ENCODE peak calls at places on chromosomes 2 and 18, in four cellular contexts. One of them, this sample, is unnamed.

GRCh38 chr2:31136732-31137131 is 1.5 kb downstream of the GALNT14 start:
- DNase-seq in CD8-positive, alpha-beta memory T cell: no peak
- DNase-seq in tibial nerve: no peak
- DNase-seq in endothelial cell of umbilical vein: no peak
- DNase-seq in this sample: no peak

GRCh38 chr18:48408727-48409590 is at the start of gene ZBTB7C:
- DNase-seq in tibial nerve: no peak
- DNase-seq in CD8-positive, alpha-beta memory T cell: no peak
- DNase-seq in endothelial cell of umbilical vein: peak; percentile 3
- DNase-seq in this sample: no peak

GRCh38 chr2:85961053-85961452 is 72.3 kb upstream of the ST3GAL5 start:
- DNase-seq in CD8-positive, alpha-beta memory T cell: no peak
- DNase-seq in tibial nerve: no peak
- DNase-seq in endothelial cell of umbilical vein: no peak
- DNase-seq in this sample: no peak

GRCh38 chr2:234099266-234099665 is 48.8 kb downstream of the SPP2 start:
- DNase-seq in CD8-positive, alpha-beta memory T cell: no peak
- DNase-seq in tibial nerve: no peak
- DNase-seq in endothelial cell of umbilical vein: no peak
- DNase-seq in this sample: no peak

GRCh38 chr2:181185428-181185827 is 205.0 kb downstream of the UBE2E3 start:
- DNase-seq in CD8-positive, alpha-beta memory T cell: no peak
- DNase-seq in endothelial cell of umbilical vein: no peak
- DNase-seq in tibial nerve: no peak
- DNase-seq in this sample: no peak

GRCh38 chr2:222707689-222708273 is 36.3 kb downstream of the MOGAT1 start:
- DNase-seq in tibial nerve: no peak
- DNase-seq in CD8-positive, alpha-beta memory T cell: no peak
- DNase-seq in endothelial cell of umbilical vein: peak; percentile 32
- DNase-seq in this sample: no peak

GRCh38 chr18:75212626-75213110 is 2.1 kb downstream of the TSHZ1 start:
- DNase-seq in endothelial cell of umbilical vein: peak; percentile 37
- DNase-seq in CD8-positive, alpha-beta memory T cell: no peak
- DNase-seq in tibial nerve: no peak
- DNase-seq in this sample: no peak

GRCh38 chr2:205570641-205571040 is 111.7 kb upstream of the NRP2 start:
- DNase-seq in CD8-positive, alpha-beta memory T cell: no peak
- DNase-seq in endothelial cell of umbilical vein: no peak
- DNase-seq in tibial nerve: no peak
- DNase-seq in this sample: no peak

DNA sequence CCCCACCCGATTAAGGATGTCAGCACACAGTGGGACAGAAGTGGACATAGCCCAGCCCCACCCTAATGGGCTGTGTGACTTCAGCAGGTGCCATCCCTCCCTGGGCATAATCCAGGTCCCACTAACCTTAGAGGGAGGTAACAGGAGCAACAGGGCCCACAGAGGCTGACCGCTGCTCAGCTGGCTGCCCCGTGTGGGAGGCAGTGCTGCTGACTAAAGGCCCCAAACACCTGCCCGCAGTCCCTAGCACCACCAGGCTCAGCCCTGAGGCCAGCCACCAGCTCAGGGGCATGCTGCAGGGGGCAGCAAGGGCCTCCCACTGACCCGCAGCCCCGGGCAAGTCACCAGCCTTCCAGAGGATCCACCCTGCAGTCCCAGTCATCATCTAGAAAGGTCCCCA is 14.6 kb downstream of the BIN1 start:
- DNase-seq in tibial nerve: no peak
- DNase-seq in endothelial cell of umbilical vein: no peak
- DNase-seq in CD8-positive, alpha-beta memory T cell: no peak
- DNase-seq in this sample: no peak
- H3K4me1 ChIP-seq in tibial nerve: peaks cover 2% of the 10 kb centered on the region
- H3K4me1 ChIP-seq in endothelial cell of umbilical vein: peaks cover 17% of the 10 kb centered on the region
- H3K4me1 ChIP-seq in CD8-positive, alpha-beta memory T cell: no peaks in the 10 kb centered on the region
- H3K4me1 ChIP-seq in this sample: peaks cover 35% of the 10 kb centered on the region

GRCh38 chr18:62531931-62532330 is 9.1 kb downstream of the ZCCHC2 start:
- DNase-seq in endothelial cell of umbilical vein: no peak
- DNase-seq in tibial nerve: no peak
- DNase-seq in CD8-positive, alpha-beta memory T cell: no peak
- DNase-seq in this sample: no peak
- H3K4me1 ChIP-seq in endothelial cell of umbilical vein: peaks cover 34% of the 10 kb centered on the region
- H3K4me1 ChIP-seq in tibial nerve: no peaks in the 10 kb centered on the region
- H3K4me1 ChIP-seq in CD8-positive, alpha-beta memory T cell: peaks cover 37% of the 10 kb centered on the region
- H3K4me1 ChIP-seq in this sample: peaks cover 42% of the 10 kb centered on the region

DNA sequence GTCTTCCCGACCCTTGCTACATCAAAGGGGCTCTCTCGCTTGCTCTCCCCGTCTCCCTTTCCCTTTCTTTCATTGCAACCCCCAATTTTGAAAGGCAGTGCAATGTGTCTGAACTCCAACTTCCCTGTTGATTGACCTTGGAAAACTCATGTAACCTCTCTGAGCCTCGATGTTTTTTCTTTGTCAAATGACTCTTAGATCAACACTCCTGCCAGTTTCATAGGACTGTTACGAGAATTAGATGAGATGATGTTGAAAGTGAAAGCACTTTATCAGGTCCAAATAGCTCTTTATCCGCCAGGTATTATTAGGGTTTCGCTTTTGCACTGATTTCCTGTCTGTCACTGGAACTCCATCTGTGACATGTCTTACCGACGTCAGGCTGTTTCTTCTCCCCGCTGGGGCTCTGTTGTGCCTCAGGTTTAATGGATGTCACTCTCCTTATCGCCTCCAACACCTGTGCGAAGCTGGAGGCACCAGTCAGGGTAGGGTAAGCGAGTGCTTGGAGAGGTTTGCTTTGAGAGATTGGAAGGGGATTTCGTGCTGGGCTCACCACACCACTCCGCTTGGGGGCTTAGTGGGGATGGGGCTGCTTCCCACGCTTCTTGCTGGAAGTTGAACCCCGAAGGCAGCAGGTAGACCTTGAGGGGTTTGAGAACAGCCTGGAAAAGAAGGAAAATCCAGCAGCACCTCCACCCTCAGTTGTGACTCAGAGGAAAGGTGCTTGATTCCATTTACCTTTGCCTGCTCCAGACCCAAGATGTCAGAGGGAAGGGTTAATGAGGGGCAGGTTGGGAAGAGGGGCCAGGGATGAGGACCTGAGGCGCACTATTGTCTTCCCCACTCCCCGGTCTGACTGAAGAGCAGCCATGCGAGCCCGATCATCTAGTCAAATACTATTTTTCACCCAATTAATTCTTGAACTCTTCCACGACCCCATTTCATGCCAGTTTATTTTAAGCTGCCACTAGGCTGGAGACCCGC is 4.3 kb downstream of the GAD1 start:
- DNase-seq in endothelial cell of umbilical vein: no peak
- DNase-seq in CD8-positive, alpha-beta memory T cell: no peak
- DNase-seq in tibial nerve: no peak
- DNase-seq in this sample: no peak
- H3K4me1 ChIP-seq in endothelial cell of umbilical vein: peaks cover 18% of the 10 kb centered on the region
- H3K4me1 ChIP-seq in CD8-positive, alpha-beta memory T cell: peaks cover 66% of the 10 kb centered on the region
- H3K4me1 ChIP-seq in tibial nerve: no peaks in the 10 kb centered on the region
- H3K4me1 ChIP-seq in this sample: peaks cover 73% of the 10 kb centered on the region

GRCh38 chr2:63050186-63050915 is at the start of gene OTX1:
- DNase-seq in CD8-positive, alpha-beta memory T cell: no peak
- DNase-seq in tibial nerve: no peak
- DNase-seq in endothelial cell of umbilical vein: peak; percentile 39
- DNase-seq in this sample: no peak
- H3K4me1 ChIP-seq in CD8-positive, alpha-beta memory T cell: peaks cover 32% of the 10 kb centered on the region
- H3K4me1 ChIP-seq in tibial nerve: no peaks in the 10 kb centered on the region
- H3K4me1 ChIP-seq in endothelial cell of umbilical vein: peaks cover 24% of the 10 kb centered on the region
- H3K4me1 ChIP-seq in this sample: peaks cover 11% of the 10 kb centered on the region

GRCh38 chr2:232879618-232880494 is 9.8 kb downstream of the SNORC start:
- DNase-seq in CD8-positive, alpha-beta memory T cell: no peak
- DNase-seq in endothelial cell of umbilical vein: no peak
- DNase-seq in tibial nerve: peak; percentile 6
- DNase-seq in this sample: no peak
- H3K4me1 ChIP-seq in CD8-positive, alpha-beta memory T cell: no peaks in the 10 kb centered on the region
- H3K4me1 ChIP-seq in endothelial cell of umbilical vein: no peaks in the 10 kb centered on the region
- H3K4me1 ChIP-seq in tibial nerve: no peaks in the 10 kb centered on the region
- H3K4me1 ChIP-seq in this sample: peaks cover 5% of the 10 kb centered on the region

GRCh38 chr2:10303174-10303633 is 500 bp downstream of the HPCAL1 start:
- DNase-seq in CD8-positive, alpha-beta memory T cell: no peak
- DNase-seq in tibial nerve: no peak
- DNase-seq in endothelial cell of umbilical vein: no peak
- DNase-seq in this sample: no peak

GRCh38 chr2:10305715-10306114 is 3.0 kb downstream of the HPCAL1 start:
- DNase-seq in tibial nerve: no peak
- DNase-seq in endothelial cell of umbilical vein: no peak
- DNase-seq in CD8-positive, alpha-beta memory T cell: peak; percentile 55
- DNase-seq in this sample: no peak

GRCh38 chr2:10305254-10305635 is 2.5 kb downstream of the HPCAL1 start:
- DNase-seq in endothelial cell of umbilical vein: peak; percentile 40
- DNase-seq in tibial nerve: no peak
- DNase-seq in CD8-positive, alpha-beta memory T cell: peak; percentile 74
- DNase-seq in this sample: no peak

GRCh38 chr2:10303634-10304378 is 1.1 kb downstream of the HPCAL1 start:
- DNase-seq in CD8-positive, alpha-beta memory T cell: peak; percentile 64
- DNase-seq in tibial nerve: no peak
- DNase-seq in endothelial cell of umbilical vein: peak; percentile 63
- DNase-seq in this sample: peak; percentile 23

DNA sequence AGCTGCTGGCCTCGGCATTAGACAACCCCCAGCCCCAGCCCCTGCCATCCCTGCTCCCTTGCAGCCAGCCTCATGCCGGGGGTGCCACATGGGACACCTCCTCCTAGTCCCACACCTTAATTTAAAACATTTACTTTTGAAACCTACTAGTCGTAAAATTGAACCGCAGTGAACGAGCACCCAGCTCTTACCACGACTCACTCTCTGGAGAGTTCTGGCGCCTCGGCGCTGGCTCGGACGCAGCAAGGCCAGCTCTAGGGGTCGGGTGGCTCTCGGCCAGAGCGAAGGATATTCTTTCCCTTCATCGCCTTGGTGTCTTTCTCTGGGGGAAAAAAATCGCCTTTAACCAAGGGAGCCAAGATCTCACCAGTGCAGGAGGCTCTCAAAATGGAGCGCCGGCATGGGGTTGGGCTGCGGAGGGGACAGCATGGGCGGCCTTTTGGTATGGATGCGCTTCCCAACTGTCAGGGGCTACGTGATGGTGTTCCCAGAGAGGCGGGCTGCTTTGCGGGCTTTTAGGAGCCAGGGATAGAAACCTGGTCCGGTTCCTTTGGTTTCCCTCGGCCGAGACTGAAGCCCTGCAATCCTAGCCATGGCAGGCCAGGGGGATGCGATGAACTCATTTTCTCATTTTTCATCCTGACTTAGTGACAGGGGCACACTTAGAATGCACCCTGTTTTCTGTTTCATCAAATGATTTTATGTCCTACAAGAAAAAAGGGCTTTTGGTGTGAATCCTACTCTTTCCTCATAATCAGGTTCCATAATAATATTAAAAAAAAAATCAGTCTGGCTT is 2.0 kb downstream of the HPCAL1 start:
- DNase-seq in endothelial cell of umbilical vein: no peak
- DNase-seq in tibial nerve: no peak
- DNase-seq in CD8-positive, alpha-beta memory T cell: no peak
- DNase-seq in this sample: no peak
- H3K4me1 ChIP-seq in endothelial cell of umbilical vein: peaks cover 12% of the 10 kb centered on the region
- H3K4me1 ChIP-seq in tibial nerve: no peaks in the 10 kb centered on the region
- H3K4me1 ChIP-seq in CD8-positive, alpha-beta memory T cell: peaks cover 67% of the 10 kb centered on the region
- H3K4me1 ChIP-seq in this sample: peaks cover 2% of the 10 kb centered on the region

GRCh38 chr2:162061021-162061420 is 13.0 kb downstream of the DPP4 start:
- DNase-seq in tibial nerve: no peak
- DNase-seq in endothelial cell of umbilical vein: no peak
- DNase-seq in CD8-positive, alpha-beta memory T cell: no peak
- DNase-seq in this sample: no peak

GRCh38 chr2:162057426-162057825 is 16.6 kb downstream of the DPP4 start:
- DNase-seq in CD8-positive, alpha-beta memory T cell: peak; percentile 36
- DNase-seq in tibial nerve: no peak
- DNase-seq in endothelial cell of umbilical vein: no peak
- DNase-seq in this sample: no peak

GRCh38 chr2:162056796-162057399 is 17.1 kb downstream of the DPP4 start:
- DNase-seq in tibial nerve: no peak
- DNase-seq in endothelial cell of umbilical vein: no peak
- DNase-seq in CD8-positive, alpha-beta memory T cell: no peak
- DNase-seq in this sample: no peak

GRCh38 chr2:162060522-162060921 is 13.5 kb downstream of the DPP4 start:
- DNase-seq in endothelial cell of umbilical vein: no peak
- DNase-seq in tibial nerve: no peak
- DNase-seq in CD8-positive, alpha-beta memory T cell: no peak
- DNase-seq in this sample: no peak

DNA sequence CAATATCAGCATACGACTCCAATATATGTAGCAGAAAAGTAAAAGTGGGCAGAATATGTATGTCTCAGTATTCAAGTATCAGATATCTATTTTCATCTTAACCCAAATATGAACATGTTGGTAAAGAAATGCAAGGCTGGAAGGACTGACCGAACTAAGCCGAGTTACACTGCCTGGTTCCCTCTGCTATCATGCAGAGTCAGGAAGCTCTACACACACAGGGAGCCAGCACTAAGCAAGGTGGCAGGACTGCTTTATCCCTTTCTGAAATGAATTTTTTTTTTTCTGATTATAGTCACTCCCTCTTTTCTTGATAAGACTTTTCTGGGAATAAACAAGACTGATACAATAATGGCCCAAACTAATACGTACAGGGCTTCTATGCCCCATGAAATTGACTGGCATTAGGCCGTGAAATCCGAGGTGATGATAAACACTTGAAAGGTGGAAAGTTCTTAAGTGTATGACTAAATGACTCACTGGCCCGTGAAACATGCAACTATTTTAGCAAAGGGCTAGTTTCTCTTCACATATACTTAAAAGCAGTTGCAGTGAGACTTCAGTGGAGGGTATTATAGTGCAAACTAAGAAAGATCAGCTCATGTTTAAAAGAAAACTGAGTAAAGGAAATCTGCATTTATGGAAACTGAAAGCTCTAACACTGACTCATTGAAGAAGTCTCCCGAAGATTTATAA is 14.9 kb downstream of the DPP4 start:
- DNase-seq in CD8-positive, alpha-beta memory T cell: no peak
- DNase-seq in tibial nerve: no peak
- DNase-seq in endothelial cell of umbilical vein: no peak
- DNase-seq in this sample: no peak
- H3K4me1 ChIP-seq in CD8-positive, alpha-beta memory T cell: peaks cover 63% of the 10 kb centered on the region
- H3K4me1 ChIP-seq in tibial nerve: no peaks in the 10 kb centered on the region
- H3K4me1 ChIP-seq in endothelial cell of umbilical vein: no peaks in the 10 kb centered on the region
- H3K4me1 ChIP-seq in this sample: peaks cover 7% of the 10 kb centered on the region

GRCh38 chr2:33069894-33070651 is 123.3 kb downstream of the LTBP1 start:
- DNase-seq in endothelial cell of umbilical vein: peak; percentile 98
- DNase-seq in tibial nerve: no peak
- DNase-seq in CD8-positive, alpha-beta memory T cell: no peak
- DNase-seq in this sample: peak; percentile 27

GRCh38 chr2:33068261-33068660 is 121.5 kb downstream of the LTBP1 start:
- DNase-seq in endothelial cell of umbilical vein: no peak
- DNase-seq in CD8-positive, alpha-beta memory T cell: no peak
- DNase-seq in tibial nerve: no peak
- DNase-seq in this sample: no peak

GRCh38 chr2:33074197-33074596 is 127.4 kb downstream of the LTBP1 start:
- DNase-seq in tibial nerve: no peak
- DNase-seq in CD8-positive, alpha-beta memory T cell: no peak
- DNase-seq in endothelial cell of umbilical vein: no peak
- DNase-seq in this sample: no peak

GRCh38 chr2:33073018-33073417 is 126.3 kb downstream of the LTBP1 start:
- DNase-seq in endothelial cell of umbilical vein: peak; percentile 69
- DNase-seq in CD8-positive, alpha-beta memory T cell: no peak
- DNase-seq in tibial nerve: no peak
- DNase-seq in this sample: no peak

DNA sequence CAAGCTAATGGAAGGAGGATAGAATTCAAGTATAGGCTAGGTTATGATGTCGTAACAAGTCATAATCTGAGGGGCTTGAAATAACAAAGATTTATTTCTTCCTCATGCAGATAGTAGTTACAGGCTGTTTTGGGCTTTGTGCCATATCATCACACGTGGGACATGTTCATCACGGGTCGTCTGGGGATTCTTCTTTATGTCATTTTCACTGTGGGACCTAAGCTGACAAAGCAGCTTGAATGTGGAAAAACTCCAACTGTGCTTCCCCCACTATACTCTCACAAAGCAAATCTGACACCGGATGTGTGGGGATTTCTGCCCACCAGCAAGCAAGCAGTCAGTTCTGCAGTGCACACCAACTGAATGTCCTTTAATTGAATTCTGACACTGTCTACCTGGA is 124.8 kb downstream of the LTBP1 start:
- DNase-seq in tibial nerve: no peak
- DNase-seq in CD8-positive, alpha-beta memory T cell: no peak
- DNase-seq in endothelial cell of umbilical vein: no peak
- DNase-seq in this sample: no peak
- H3K4me1 ChIP-seq in tibial nerve: no peaks in the 10 kb centered on the region
- H3K4me1 ChIP-seq in CD8-positive, alpha-beta memory T cell: no peaks in the 10 kb centered on the region
- H3K4me1 ChIP-seq in endothelial cell of umbilical vein: peaks cover 56% of the 10 kb centered on the region
- H3K4me1 ChIP-seq in this sample: peaks cover 30% of the 10 kb centered on the region

This sample was measured in heart right ventricle.